ENCODE peak calls at places on chromosome 1, in ten cellular contexts. F is skeletal muscle cell; X is T-helper 17 cell; O is memory B cell; K is stimulated activated CD8-positive, alpha-beta memory T cell treated with anti-CD3 and anti-CD28 coated beads, Interleukin-7, amount 100 ng/mL, for 24 hours; P is T47D; S is AG08396; I is B cell; J is kidney epithelial cell; T is DMS153. Q is an unnamed sample.

GRCh38 chr1:169999357-169999756 is 75.1 kb downstream of the KIFAP3 start:
- DNase-seq in X (no peak), J (peak), K (no peak), T (no peak), P (no peak), I (no peak), O (no peak), S (peak), F (peak), Q (no peak)

GRCh38 chr1:207084241-207084640 is 4.4 kb upstream of the C4BPB start:
- DNase-seq in S (no peak), I (no peak), F (no peak), K (no peak), O (no peak), J (no peak), P (no peak), T (no peak), X (no peak), Q (no peak)

GRCh38 chr1:236853916-236854601 is 59.0 kb downstream of the MTR start:
- DNase-seq in I (no peak), J (no peak), P (no peak), O (no peak), F (peak), K (no peak), S (no peak), X (no peak), T (no peak), Q (no peak)

GRCh38 chr1:87093286-87093685 is 178.9 kb downstream of the HS2ST1 start:
- DNase-seq in I (no peak), X (no peak), J (no peak), K (no peak), S (no peak), P (no peak), O (no peak), T (no peak), F (no peak), Q (no peak)

GRCh38 chr1:66850989-66851388 is 49.9 kb upstream of the INSL5 start:
- DNase-seq in O (no peak), T (no peak), X (no peak), P (no peak), J (no peak), I (no peak), F (no peak), K (no peak), S (no peak), Q (no peak)

GRCh38 chr1:225700889-225701465 is 48.1 kb upstream of the ENAH start:
- DNase-seq in X (no peak), S (no peak), K (no peak), F (no peak), T (no peak), O (no peak), I (no peak), P (no peak), J (no peak), Q (no peak)

GRCh38 chr1:157154940-157155514 is 16.8 kb upstream of the ETV3 start:
- DNase-seq in O (no peak), K (no peak), T (peak), J (no peak), I (no peak), P (no peak), F (no peak), X (no peak), S (no peak), Q (no peak)

GRCh38 chr1:234779160-234779538 is 169.2 kb upstream of the IRF2BP2 start:
- DNase-seq in I (no peak), K (no peak), P (no peak), O (no peak), F (no peak), T (no peak), J (no peak), S (no peak), X (no peak), Q (no peak)

GRCh38 chr1:51623025-51623424 is 6.1 kb downstream of the OSBPL9 start:
- DNase-seq in O (no peak), X (no peak), J (no peak), K (no peak), T (no peak), S (no peak), F (no peak), P (no peak), I (no peak), Q (no peak)

GRCh38 chr1:203085528-203086406 is at the start of gene MYOG:
- DNase-seq in J (no peak), F (peak), K (no peak), I (no peak), T (no peak), X (no peak), P (no peak), S (no peak), O (no peak), Q (no peak)

GRCh38 chr1:162678439-162678838 is 46.2 kb downstream of the DDR2 start:
- DNase-seq in I (no peak), P (no peak), X (no peak), O (no peak), T (no peak), K (no peak), J (no peak), S (peak), F (no peak), Q (no peak)

GRCh38 chr1:235513495-235514366 is 9.5 kb upstream of the B3GALNT2 start:
- DNase-seq in O (peak), T (peak), J (no peak), K (no peak), F (no peak), X (no peak), I (peak), S (peak), P (no peak), Q (no peak)

GRCh38 chr1:111738436-111739221 is 566 bp downstream of the INKA2 start:
- DNase-seq in J (no peak), X (peak), K (no peak), F (peak), T (peak), O (peak), P (peak), S (peak), I (peak), Q (no peak)

GRCh38 chr1:114192328-114192727 is 38.7 kb upstream of the SYT6 start:
- DNase-seq in P (no peak), J (no peak), O (no peak), S (no peak), K (no peak), X (no peak), T (no peak), I (no peak), F (no peak), Q (no peak)

GRCh38 chr1:111512132-111512874 is 8.9 kb upstream of the ADORA3 start:
- DNase-seq in F (no peak), S (no peak), X (no peak), I (no peak), O (no peak), T (no peak), P (no peak), J (no peak), K (no peak), Q (no peak)

GRCh38 chr1:163082971-163083370 is 13.8 kb downstream of the RGS4 start:
- DNase-seq in S (no peak), K (no peak), T (no peak), I (no peak), F (no peak), O (no peak), J (no peak), X (no peak), P (no peak), Q (no peak)